ENCODE peak calls at places on chromosome 2, in five cellular contexts. L, G, Z, O and N are unnamed samples.

GRCh38 chr2:161273038-161273760 is 35.0 kb upstream of the PSMD14 start:
- DNase-seq in O (no peak), Z (no peak), G (no peak), L (peak), N (no peak)

GRCh38 chr2:8574196-8575010 is 107.5 kb upstream of the ID2 start:
- DNase-seq in O (no peak), L (no peak), G (peak), Z (no peak), N (peak)

GRCh38 chr2:18630941-18631340 is 41.6 kb upstream of the NT5C1B start:
- DNase-seq in O (no peak), G (no peak), Z (no peak), L (no peak), N (no peak)

GRCh38 chr2:129936334-129936934 is 43.0 kb upstream of the RAB6C start:
- DNase-seq in O (no peak), Z (no peak), L (no peak), G (no peak), N (peak)

GRCh38 chr2:143157001-143157798 is 28.0 kb downstream of the ARHGAP15 start:
- DNase-seq in O (no peak), Z (no peak), G (no peak), L (no peak), N (no peak)

GRCh38 chr2:100902833-100903405 is 83.0 kb downstream of the NPAS2 start:
- DNase-seq in L (no peak), G (no peak), O (no peak), Z (no peak), N (no peak)

GRCh38 chr2:188378551-188378950 is 86.9 kb downstream of the GULP1 start:
- DNase-seq in O (no peak), G (no peak), Z (no peak), L (peak), N (no peak)

GRCh38 chr2:65396348-65397026 is 35.9 kb downstream of the SPRED2 start:
- DNase-seq in Z (no peak), G (no peak), L (no peak), O (no peak), N (peak)

GRCh38 chr2:232854082-232854481 is 16.0 kb upstream of the SNORC start:
- DNase-seq in Z (no peak), G (no peak), O (no peak), L (no peak), N (no peak)

GRCh38 chr2:185583058-185583816 is 155.4 kb upstream of the FSIP2 start:
- DNase-seq in Z (no peak), G (no peak), L (no peak), O (no peak), N (no peak)

GRCh38 chr2:191637182-191638078 is 40.5 kb upstream of the NABP1 start:
- DNase-seq in G (no peak), O (no peak), Z (no peak), L (no peak), N (no peak)

GRCh38 chr2:235669983-235670962 is 176.4 kb downstream of the AGAP1 start:
- DNase-seq in L (peak), G (peak), O (no peak), Z (no peak), N (peak)

GRCh38 chr2:234950730-234951385 is 959 bp upstream of the SH3BP4 start:
- DNase-seq in Z (no peak), L (no peak), O (no peak), G (no peak), N (no peak)

GRCh38 chr2:143383016-143383415 is 253.8 kb downstream of the ARHGAP15 start:
- DNase-seq in G (no peak), O (no peak), Z (no peak), L (no peak), N (no peak)

GRCh38 chr2:56379066-56379465 is 195.3 kb downstream of the CCDC85A start:
- DNase-seq in L (no peak), Z (no peak), O (no peak), G (no peak), N (no peak)

GRCh38 chr2:124640221-124640750 is 615.2 kb downstream of the CNTNAP5 start:
- DNase-seq in O (no peak), G (no peak), L (no peak), Z (no peak), N (no peak)

GRCh38 chr2:181570833-181571661 is 85.9 kb downstream of the CERKL start:
- DNase-seq in L (no peak), Z (no peak), G (no peak), O (no peak), N (no peak)

GRCh38 chr2:196980498-196980897 is 54.0 kb upstream of the PGAP1 start:
- DNase-seq in G (no peak), O (no peak), L (no peak), Z (no peak), N (no peak)

GRCh38 chr2:11305338-11305737 is 39.1 kb downstream of the ROCK2 start:
- DNase-seq in G (no peak), O (no peak), L (no peak), Z (no peak), N (no peak)

GRCh38 chr2:196166876-196167275 is 4.5 kb downstream of the STK17B start:
- DNase-seq in L (no peak), G (no peak), Z (no peak), O (no peak), N (no peak)

GRCh38 chr2:23432531-23432930 is 47.6 kb downstream of the KLHL29 start:
- DNase-seq in Z (no peak), L (no peak), G (no peak), O (no peak), N (no peak)

GRCh38 chr2:1988049-1988448 is 243.7 kb upstream of the PXDN start:
- DNase-seq in L (no peak), Z (no peak), G (no peak), O (no peak), N (no peak)

GRCh38 chr2:19614066-19614465 is 255.6 kb upstream of the OSR1 start:
- DNase-seq in O (no peak), Z (no peak), G (no peak), L (no peak), N (no peak)

GRCh38 chr2:117858336-117858735 is 43.8 kb downstream of the DDX18 start:
- DNase-seq in O (no peak), L (no peak), G (no peak), Z (no peak), N (no peak)

GRCh38 chr2:120150040-120150482 is 73.1 kb downstream of the TMEM185B start:
- DNase-seq in Z (no peak), O (no peak), G (no peak), L (no peak), N (no peak)

GRCh38 chr2:207766697-207767460 is 2.8 kb downstream of the FZD5 start:
- DNase-seq in O (no peak), L (no peak), G (no peak), Z (no peak), N (peak)

GRCh38 chr2:126781206-126781605 is 117.5 kb upstream of the TEX51 start:
- DNase-seq in O (no peak), L (no peak), G (no peak), Z (no peak), N (no peak)

GRCh38 chr2:1287427-1287826 is 125.8 kb upstream of the TPO start:
- DNase-seq in G (peak), L (no peak), O (no peak), Z (no peak), N (no peak)

GRCh38 chr2:216343221-216343985 is 28.9 kb downstream of the MARCHF4 start:
- DNase-seq in G (no peak), O (no peak), Z (no peak), L (no peak), N (no peak)

GRCh38 chr2:148930046-148930775 is 55.2 kb downstream of the KIF5C start:
- DNase-seq in Z (no peak), O (no peak), G (no peak), L (no peak), N (no peak)

GRCh38 chr2:239721991-239722759 is 303.0 kb downstream of the NDUFA10 start:
- DNase-seq in O (no peak), G (peak), Z (no peak), L (no peak), N (peak)

GRCh38 chr2:183164111-183165015 is 40.1 kb downstream of the NUP35 start:
- DNase-seq in Z (no peak), G (no peak), O (no peak), L (no peak), N (no peak)

GRCh38 chr2:24860631-24861030 is 59.4 kb downstream of the ADCY3 start:
- DNase-seq in Z (no peak), G (no peak), O (no peak), L (no peak), N (no peak)

GRCh38 chr2:48169066-48169724 is 262.9 kb upstream of the FBXO11 start:
- DNase-seq in L (no peak), G (no peak), Z (no peak), O (no peak), N (no peak)

GRCh38 chr2:136248242-136248641 is 130.3 kb upstream of the CXCR4 start:
- DNase-seq in L (peak), G (no peak), Z (no peak), O (no peak), N (no peak)

GRCh38 chr2:150601280-150602038 is 114.0 kb upstream of the RND3 start:
- DNase-seq in G (no peak), L (no peak), O (no peak), Z (no peak), N (no peak)

GRCh38 chr2:67526283-67526682 is 129.2 kb downstream of the ETAA1 start:
- DNase-seq in O (no peak), Z (no peak), L (no peak), G (no peak), N (no peak)

GRCh38 chr2:209463226-209463625 is 39.4 kb downstream of the MAP2 start:
- DNase-seq in L (no peak), G (no peak), Z (no peak), O (no peak), N (no peak)

GRCh38 chr2:124988111-124988510 is 963.0 kb downstream of the CNTNAP5 start:
- DNase-seq in G (no peak), L (no peak), Z (no peak), O (no peak), N (no peak)

GRCh38 chr2:217553689-217554088 is 449.1 kb downstream of the TNS1 start:
- DNase-seq in O (no peak), L (no peak), Z (no peak), G (no peak), N (no peak)